ENCODE peak calls at places on chromosomes 4 and X, in ten cellular contexts. N, P, I, W, B, L, E, F, Q and S are unnamed samples.

GRCh38 chrX:131331152-131331551 is 42.0 kb upstream of the IGSF1 start:
- DNase-seq in N (no peak), P (no peak), I (no peak), W (no peak), B (no peak), L (no peak), E (no peak), F (no peak), Q (no peak), S (no peak)

GRCh38 chr4:10098770-10099139 is 17.8 kb downstream of the WDR1 start:
- DNase-seq in N (no peak), P (peak), I (no peak), W (no peak), B (no peak), L (peak), E (no peak), F (peak), Q (no peak), S (peak)

GRCh38 chr4:186067757-186068385 is 1.1 kb upstream of the TLR3 start:
- DNase-seq in N (peak), P (peak), I (peak), W (peak), B (peak), L (peak), E (peak), F (peak), Q (peak), S (peak)

GRCh38 chr4:112564706-112565270 is 48.8 kb upstream of the NEUROG2 start:
- DNase-seq in N (no peak), P (no peak), I (no peak), W (no peak), B (no peak), L (no peak), E (no peak), F (no peak), Q (no peak), S (no peak)

GRCh38 chrX:37685452-37686347 is at the start of gene XK:
- DNase-seq in N (peak), P (peak), I (peak), W (no peak), B (peak), L (peak), E (no peak), F (peak), Q (no peak), S (no peak)

GRCh38 chrX:72269671-72270251 is 7.3 kb downstream of the RPS4X start:
- DNase-seq in N (peak), P (peak), I (no peak), W (no peak), B (peak), L (peak), E (no peak), F (peak), Q (no peak), S (peak)

GRCh38 chr4:1291091-1291490 is 1.4 kb downstream of the MAEA start:
- DNase-seq in N (no peak), P (no peak), I (no peak), W (no peak), B (no peak), L (no peak), E (no peak), F (no peak), Q (no peak), S (no peak)

GRCh38 chrX:97850911-97851310 is 967.2 kb downstream of the RPA4 start:
- DNase-seq in N (no peak), P (no peak), I (no peak), W (no peak), B (no peak), L (no peak), E (no peak), F (no peak), Q (no peak), S (no peak)

GRCh38 chr4:155392486-155393184 is 15.9 kb upstream of the MAP9 start:
- DNase-seq in N (no peak), P (no peak), I (no peak), W (no peak), B (no peak), L (peak), E (peak), F (peak), Q (no peak), S (peak)

GRCh38 chr4:8911311-8912088 is 39.9 kb upstream of the HMX1 start:
- DNase-seq in N (no peak), P (no peak), I (no peak), W (peak), B (no peak), L (no peak), E (peak), F (peak), Q (no peak), S (peak)

GRCh38 chr4:2378408-2378807 is 40.0 kb downstream of the ZFYVE28 start:
- DNase-seq in N (no peak), P (no peak), I (no peak), W (no peak), B (no peak), L (peak), E (no peak), F (no peak), Q (no peak), S (no peak)

GRCh38 chr4:183264614-183265013 is 55.5 kb downstream of the CLDN22 start:
- DNase-seq in N (no peak), P (no peak), I (no peak), W (no peak), B (no peak), L (peak), E (peak), F (peak), Q (no peak), S (no peak)

GRCh38 chrX:54798137-54798536 is at the start of gene ITIH6:
- DNase-seq in N (no peak), P (no peak), I (no peak), W (no peak), B (no peak), L (no peak), E (no peak), F (no peak), Q (no peak), S (no peak)

GRCh38 chrX:30935985-30936384 is 46.9 kb upstream of the TAB3 start:
- DNase-seq in N (no peak), P (no peak), I (peak), W (no peak), B (no peak), L (peak), E (no peak), F (peak), Q (no peak), S (no peak)

GRCh38 chr4:141636771-141637460 is 533 bp downstream of the IL15 start:
- DNase-seq in N (peak), P (peak), I (peak), W (no peak), B (peak), L (peak), E (peak), F (peak), Q (no peak), S (no peak)

GRCh38 chrX:9341305-9342201 is 123.3 kb upstream of the TBL1X start:
- DNase-seq in N (peak), P (peak), I (peak), W (peak), B (peak), L (peak), E (no peak), F (peak), Q (peak), S (no peak)